ENCODE peak calls at places on chromosomes 3 and 15, in five cellular contexts. Z is aorta; L is heart left ventricle; B is endothelial cell of umbilical vein; C is CD8-positive, alpha-beta T cell. F is an unnamed sample. For H3K4me1, the result is how much of the 10 kb centered on the place peaks cover.

GRCh38 chr15:95857124-95857757 is 473.3 kb upstream of the NR2F2 start:
- DNase-seq in Z (no peak), L (no peak), B (peak), C (no peak), F (no peak)

GRCh38 chr15:52252781-52253180 is 42.8 kb downstream of the MYO5C start:
- DNase-seq in Z (no peak), L (no peak), B (peak), C (no peak), F (no peak)

GRCh38 chr3:33717616-33717865 is 513 bp downstream of the CLASP2 start:
- DNase-seq in Z (peak), L (peak), B (no peak), C (no peak), F (no peak)

GRCh38 chr15:56832125-56832524 is 86.3 kb upstream of the TCF12 start:
- DNase-seq in Z (peak), L (peak), B (peak), C (no peak), F (no peak)

GRCh38 chr15:35858707-35859106 is 312.7 kb upstream of the DPH6 start:
- DNase-seq in Z (no peak), L (no peak), B (no peak), C (no peak), F (no peak)

GRCh38 chr3:146359841-146360240 is 108.9 kb upstream of the PLSCR4 start:
- DNase-seq in Z (no peak), L (no peak), B (no peak), C (no peak), F (no peak)

GRCh38 chr15:58521293-58521991 is 89.7 kb downstream of the LIPC start:
- DNase-seq in Z (peak), L (no peak), B (peak), C (no peak), F (no peak)

GRCh38 chr3:14802332-14802731 is 16.4 kb upstream of the FGD5 start:
- DNase-seq in Z (no peak), L (no peak), B (no peak), C (no peak), F (no peak)

GRCh38 chr3:151552589-151552988 is 91.7 kb upstream of the IGSF10 start:
- DNase-seq in Z (no peak), L (no peak), B (no peak), C (no peak), F (no peak)

GRCh38 chr15:94229591-94230365 is 1.6 kb upstream of the MCTP2 start:
- DNase-seq in Z (no peak), L (no peak), B (no peak), C (no peak), F (peak)

GRCh38 chr3:12922299-12922698 is 80.9 kb upstream of the RPL32 start:
- DNase-seq in Z (no peak), L (no peak), B (peak), C (no peak), F (no peak)

GRCh38 chr15:65862682-65863081 is 6.6 kb upstream of the RAB11A start:
- DNase-seq in Z (peak), L (no peak), B (peak), C (peak), F (peak)

GRCh38 chr3:109125902-109126301 is 8.0 kb upstream of the MORC1 start:
- DNase-seq in Z (no peak), L (no peak), B (no peak), C (no peak), F (no peak)

GRCh38 chr3:3802021-3802420 is 2.8 kb downstream of the LRRN1 start:
- DNase-seq in Z (no peak), L (no peak), B (no peak), C (no peak), F (no peak)

GRCh38 chr15:70284438-70285214 is 186.9 kb upstream of the TLE3 start:
- DNase-seq in Z (no peak), L (peak), B (no peak), C (no peak), F (peak)
- H3K4me1 ChIP-seq in Z (under half), L (under half), B (under half), C (under half), F (under half)

DNA sequence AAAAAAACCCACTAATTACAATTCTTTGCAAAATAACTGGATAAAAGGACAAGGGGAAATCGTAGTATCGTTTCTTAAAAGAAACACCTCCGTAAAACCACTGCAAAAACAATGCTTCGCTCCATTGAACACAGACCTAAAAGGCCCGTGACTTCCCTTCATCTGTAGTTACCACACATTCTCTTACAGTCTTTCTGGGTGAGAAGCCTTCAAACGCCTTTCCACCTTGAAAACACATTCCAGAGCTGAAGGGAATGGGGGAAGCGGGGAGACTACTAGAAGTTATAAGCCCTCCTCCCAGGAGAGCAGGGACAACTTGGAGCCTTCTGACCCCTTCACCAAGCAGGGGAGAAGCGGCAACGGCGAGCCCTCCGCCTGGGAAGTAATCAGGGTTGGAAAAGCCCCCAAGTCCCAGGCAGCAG is 544 bp downstream of the SECISBP2L start:
- DNase-seq in Z (no peak), L (no peak), B (peak), C (no peak), F (peak)
- H3K4me3 ChIP-seq in Z (peak), L (peak), B (peak), C (peak), F (peak)

DNA sequence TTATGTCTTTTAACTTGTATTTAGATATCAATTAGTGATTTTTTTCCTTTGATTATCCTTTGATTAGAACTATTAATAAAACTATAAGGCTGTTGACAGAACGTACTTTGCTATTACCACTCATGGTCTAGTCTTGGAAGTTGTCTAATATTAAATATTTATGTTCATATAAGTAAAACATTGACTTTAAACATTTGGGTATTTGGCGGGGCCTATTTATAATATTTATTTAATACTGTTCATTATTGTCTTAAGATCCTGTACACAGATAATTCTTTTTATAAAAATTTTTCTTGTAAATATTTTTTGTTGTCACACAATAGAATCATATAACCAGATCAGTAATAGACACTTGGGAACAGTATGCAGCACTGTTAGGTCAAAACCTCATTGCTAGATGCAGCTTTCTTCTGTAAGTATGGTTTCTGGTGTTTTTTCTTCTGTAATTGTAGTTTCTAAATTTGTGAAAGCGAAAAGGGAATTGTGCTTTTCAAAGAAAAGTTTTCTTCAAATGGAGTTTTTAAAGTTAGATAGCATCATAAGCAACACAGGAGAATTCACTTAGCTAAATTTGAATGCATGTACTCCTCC is 93.4 kb downstream of the FNDC3B start:
- DNase-seq in Z (no peak), L (no peak), B (no peak), C (no peak), F (no peak)
- H3K4me1 ChIP-seq in Z (under half), L (under half), B (half or more), C (under half), F (under half)

GRCh38 chr3:43011638-43012037 is 32.5 kb downstream of the GASK1A start:
- DNase-seq in Z (no peak), L (no peak), B (no peak), C (no peak), F (peak)
- H3K4me3 ChIP-seq in Z (no peak), L (no peak), B (no peak), C (no peak), F (no peak)

GRCh38 chr3:156643729-156644389 is 30.5 kb upstream of the TIPARP start:
- DNase-seq in Z (peak), L (no peak), B (peak), C (no peak), F (peak)
- H3K4me1 ChIP-seq in Z (under half), L (under half), B (under half), C (under half), F (under half)

DNA sequence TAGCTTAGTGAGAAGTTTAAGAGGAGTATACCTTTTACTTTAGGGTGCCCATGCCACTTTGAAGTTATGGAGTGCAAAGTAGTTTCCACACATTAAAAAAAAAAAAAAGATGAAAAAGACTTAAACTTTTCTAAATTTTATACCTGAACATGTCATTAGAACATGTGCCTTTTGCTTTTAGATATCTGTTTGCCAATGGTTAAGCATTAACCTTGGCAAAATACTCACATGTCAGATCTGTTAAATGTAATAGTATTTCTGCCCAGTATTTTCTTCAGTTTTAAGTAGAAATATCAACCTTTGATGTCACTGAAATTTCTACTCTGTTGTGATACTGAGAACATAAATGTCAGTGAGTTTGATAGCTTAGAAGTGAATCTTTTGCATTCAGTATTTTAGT is 12.2 kb downstream of the ZFAND6 start:
- DNase-seq in Z (no peak), L (no peak), B (no peak), C (no peak), F (no peak)
- H3K4me3 ChIP-seq in Z (no peak), L (peak), B (no peak), C (peak), F (peak)

DNA sequence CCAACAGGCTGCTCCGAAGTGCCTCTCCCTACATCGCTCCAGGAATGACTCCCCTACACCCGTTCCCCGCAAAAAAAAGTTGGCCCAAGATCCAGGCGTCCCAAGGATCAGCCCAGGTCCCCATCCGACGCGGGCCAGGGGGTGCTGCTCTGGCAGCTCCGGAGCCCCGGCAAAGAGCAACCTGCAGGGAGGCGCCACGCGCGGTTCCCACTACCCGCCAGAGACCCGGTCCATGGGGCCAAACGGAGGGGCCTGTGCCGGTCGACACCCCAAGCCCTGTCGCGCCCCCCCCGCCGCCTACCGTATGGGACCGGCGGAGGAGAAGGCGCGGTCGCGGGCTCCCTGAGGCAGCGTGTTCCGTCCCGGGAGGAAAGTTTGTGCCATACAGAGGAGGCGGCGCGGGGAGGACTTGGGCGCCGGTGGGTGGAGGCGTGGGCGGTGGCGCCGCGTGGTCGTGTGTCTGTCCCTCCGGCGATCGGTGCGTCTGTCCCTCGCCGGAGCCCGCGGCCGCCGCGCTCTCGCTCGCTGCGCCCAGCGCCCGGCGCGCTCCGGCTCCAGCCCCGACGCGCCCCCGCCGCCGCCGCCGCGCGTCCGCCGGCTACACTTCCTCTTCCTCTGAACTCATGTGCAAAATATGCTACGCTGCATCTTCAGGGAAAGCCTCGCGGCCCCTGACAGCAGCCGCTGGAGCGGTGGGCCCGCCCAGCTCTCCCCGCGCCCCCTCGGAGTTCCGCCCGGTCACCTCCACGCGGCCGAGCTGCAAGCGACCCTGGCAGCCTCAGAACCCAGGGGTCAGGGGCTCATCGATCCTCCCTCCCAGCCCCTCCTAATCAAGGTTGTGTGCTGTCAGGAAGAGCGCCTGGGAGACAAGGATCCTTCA is at the start of gene RFTN1:
- DNase-seq in Z (peak), L (peak), B (peak), C (peak), F (peak)
- H3K4me1 ChIP-seq in Z (under half), L (under half), B (under half), C (half or more), F (half or more)

GRCh38 chr3:129934234-129935123 is 40.0 kb upstream of the TRH start:
- DNase-seq in Z (no peak), L (no peak), B (peak), C (no peak), F (peak)

GRCh38 chr3:129933471-129933870 is 40.0 kb upstream of the TMCC1 start:
- DNase-seq in Z (no peak), L (no peak), B (no peak), C (no peak), F (no peak)

GRCh38 chr3:129938140-129938930 is 36.2 kb upstream of the TRH start:
- DNase-seq in Z (no peak), L (no peak), B (no peak), C (no peak), F (no peak)

GRCh38 chr3:129937717-129938116 is 36.8 kb upstream of the TRH start:
- DNase-seq in Z (no peak), L (no peak), B (no peak), C (no peak), F (no peak)

GRCh38 chr3:129936757-129937156 is 37.8 kb upstream of the TRH start:
- DNase-seq in Z (no peak), L (peak), B (peak), C (no peak), F (peak)
- H3K4me3 ChIP-seq in Z (no peak), L (peak), B (peak), C (peak), F (peak)

F was measured in CD4-positive, CD25-positive, alpha-beta regulatory T cell.